ENCODE peak calls at places on chromosome 18, in eight cellular contexts. A is progenitor cell of endocrine pancreas, Y is heart right ventricle, N is H9, W is endothelial cell, D is GM10248, L is AG04449, E is sigmoid colon. F is an unnamed sample.
A peak's percentile ranks its signal among the peaks of the same experiment; 100 is the strongest.

GRCh38 chr18:48720655-48721025 is 181.8 kb downstream of the CTIF start:
- DNase-seq in A (no peak), Y (no peak), N (no peak), W (no peak), D (no peak), L (no peak), E (no peak), F (no peak)

GRCh38 chr18:80157708-80158343 is 48.8 kb downstream of the ADNP2 start:
- DNase-seq in A (peak; percentile 69), Y (peak; percentile 73), N (peak; percentile 58), W (peak; percentile 79), D (peak; percentile 68), L (peak; percentile 10), E (peak; percentile 84), F (no peak)

GRCh38 chr18:24613887-24614286 is 153.4 kb downstream of the HRH4 start:
- DNase-seq in A (no peak), Y (no peak), N (no peak), W (no peak), D (no peak), L (no peak), E (no peak), F (no peak)

GRCh38 chr18:36527025-36527424 is 229.5 kb downstream of the FHOD3 start:
- DNase-seq in A (no peak), Y (no peak), N (no peak), W (no peak), D (no peak), L (no peak), E (no peak), F (no peak)

GRCh38 chr18:75208055-75208835 is 694 bp downstream of the PTGR3 start:
- DNase-seq in A (no peak), Y (peak; percentile 58), N (peak; percentile 50), W (peak; percentile 60), D (peak; percentile 45), L (no peak), E (peak; percentile 82), F (no peak)

GRCh38 chr18:78562446-78563020 is 417.1 kb upstream of the SALL3 start:
- DNase-seq in A (no peak), Y (no peak), N (no peak), W (no peak), D (no peak), L (no peak), E (no peak), F (no peak)

GRCh38 chr18:44149706-44150105 is 531.0 kb upstream of the SETBP1 start:
- DNase-seq in A (no peak), Y (no peak), N (no peak), W (no peak), D (no peak), L (peak; percentile 4), E (no peak), F (peak; percentile 89)

GRCh38 chr18:8793445-8794132 is 88.2 kb downstream of the MTCL1 start:
- DNase-seq in A (no peak), Y (no peak), N (no peak), W (no peak), D (no peak), L (no peak), E (no peak), F (no peak)

GRCh38 chr18:9927392-9928063 is 13.7 kb downstream of the VAPA start:
- DNase-seq in A (no peak), Y (no peak), N (no peak), W (no peak), D (no peak), L (no peak), E (no peak), F (no peak)

GRCh38 chr18:61924550-61924949 is 31.7 kb upstream of the RNF152 start:
- DNase-seq in A (no peak), Y (no peak), N (no peak), W (no peak), D (no peak), L (no peak), E (no peak), F (no peak)

GRCh38 chr18:61921621-61922235 is 28.9 kb upstream of the RNF152 start:
- DNase-seq in A (no peak), Y (no peak), N (no peak), W (no peak), D (no peak), L (no peak), E (no peak), F (no peak)

GRCh38 chr18:61917870-61918269 is 25.1 kb upstream of the RNF152 start:
- DNase-seq in A (no peak), Y (no peak), N (no peak), W (no peak), D (no peak), L (no peak), E (no peak), F (no peak)

GRCh38 chr18:61926532-61926931 is 33.7 kb upstream of the RNF152 start:
- DNase-seq in A (no peak), Y (no peak), N (no peak), W (no peak), D (no peak), L (no peak), E (no peak), F (no peak)

GRCh38 chr18:61922435-61922834 is 29.6 kb upstream of the RNF152 start:
- DNase-seq in A (no peak), Y (no peak), N (no peak), W (no peak), D (no peak), L (no peak), E (no peak), F (no peak)
- TF ChIP-seq CTCF in A (no peak), Y (no peak), N (no peak), W (no peak), D (no peak), L (no peak), E (no peak), F (no peak)

DNA sequence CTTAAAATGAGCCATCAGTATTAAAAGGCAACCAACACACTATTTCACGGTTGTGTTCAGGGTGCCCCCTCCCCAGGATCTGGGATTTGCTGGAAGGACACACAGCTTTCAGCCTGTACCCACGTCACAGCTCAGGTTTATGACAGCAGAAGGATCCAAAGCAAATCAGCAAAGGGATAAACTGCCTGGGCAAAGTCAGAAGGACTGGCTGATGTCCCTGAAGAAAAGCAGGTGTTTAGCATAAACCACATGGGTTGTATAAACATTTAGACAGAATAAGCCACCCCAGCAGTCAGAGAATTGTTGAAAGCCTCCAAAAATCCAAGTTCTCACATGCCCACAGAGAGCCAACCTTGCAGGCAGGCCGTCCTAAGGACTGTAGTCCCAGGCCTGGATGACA is 63.9 kb downstream of the CD226 start:
- DNase-seq in A (no peak), Y (no peak), N (no peak), W (no peak), D (no peak), L (no peak), E (no peak), F (no peak)
- TF ChIP-seq CTCF in A (no peak), Y (no peak), N (no peak), W (no peak), D (no peak), L (no peak), E (no peak), F (no peak)

GRCh38 chr18:59899298-59900221 is at the start of gene PMAIP1:
- DNase-seq in A (peak; percentile 80), Y (peak; percentile 76), N (peak; percentile 96), W (peak; percentile 87), D (peak; percentile 93), L (peak; percentile 69), E (peak; percentile 92), F (no peak)
- TF ChIP-seq CTCF in A (no peak), Y (no peak), N (no peak), W (no peak), D (no peak), L (no peak), E (no peak), F (no peak)

DNA sequence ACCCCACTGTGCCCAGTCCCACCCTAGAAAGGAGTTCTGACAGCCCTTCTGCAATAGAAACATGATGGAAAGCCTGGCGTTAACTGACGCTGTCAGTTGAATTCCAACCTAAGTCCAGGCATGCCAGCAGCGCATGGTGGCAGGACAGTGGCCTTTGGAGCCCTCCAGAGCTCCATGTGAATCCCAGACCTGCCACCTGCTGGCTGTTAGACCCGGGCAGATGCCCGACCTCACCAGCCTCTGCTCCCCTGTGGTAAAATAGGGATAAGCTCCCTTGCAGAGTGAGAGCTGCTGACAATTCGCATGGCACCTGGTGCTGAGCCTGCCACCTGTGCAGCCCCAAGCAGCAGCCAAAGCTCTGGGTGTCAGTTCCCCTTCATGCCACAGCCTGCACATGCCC is 138.6 kb downstream of the LOXHD1 start:
- DNase-seq in A (no peak), Y (peak; percentile 34), N (peak; percentile 65), W (no peak), D (no peak), L (no peak), E (no peak), F (no peak)
- TF ChIP-seq CTCF in A (peak; percentile 20), Y (peak; percentile 63), N (peak; percentile 56), W (no peak), D (no peak), L (peak; percentile 4), E (no peak), F (peak; percentile 43)

DNA sequence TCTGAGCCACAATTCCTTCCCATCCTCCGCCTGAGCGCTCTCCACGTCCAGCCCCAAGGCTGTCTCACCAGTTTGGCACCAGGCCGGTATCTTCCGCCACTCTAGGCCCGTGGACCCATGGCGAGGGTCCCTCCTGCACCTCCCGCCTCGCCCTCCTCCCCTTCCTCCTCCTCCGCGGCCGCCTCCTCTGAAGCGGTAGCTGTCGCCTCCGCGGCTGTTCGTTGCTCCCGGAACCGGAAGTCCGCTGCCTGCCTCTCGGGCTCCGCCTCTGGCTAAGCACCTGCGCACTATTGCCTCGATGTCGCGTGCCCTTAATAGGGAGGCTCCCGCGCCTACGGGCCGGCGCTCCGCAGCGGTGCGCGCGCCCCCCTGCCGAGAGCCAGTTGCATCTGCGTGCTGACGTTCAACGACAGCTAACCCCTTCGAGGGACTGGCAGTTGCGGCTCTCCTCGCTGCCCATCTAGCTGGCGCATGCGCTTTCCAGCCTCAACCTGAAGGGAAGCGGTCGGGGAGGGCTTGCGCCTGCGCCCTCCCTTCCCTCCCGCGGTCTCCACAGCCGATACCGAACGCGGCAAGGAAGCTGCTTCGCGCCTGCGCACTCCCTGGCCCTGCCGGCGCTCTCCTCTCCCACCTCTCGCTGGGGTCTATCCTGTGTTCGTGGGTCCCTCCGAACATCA is at the start of gene MBD1:
- DNase-seq in A (peak; percentile 91), Y (peak; percentile 97), N (peak; percentile 96), W (peak; percentile 96), D (peak; percentile 98), L (peak; percentile 90), E (peak; percentile 99), F (peak; percentile 75)
- TF ChIP-seq CTCF in A (peak; percentile 37), Y (peak; percentile 35), N (peak; percentile 29), W (peak; percentile 27), D (no peak), L (peak; percentile 35), E (no peak), F (no peak)

DNA sequence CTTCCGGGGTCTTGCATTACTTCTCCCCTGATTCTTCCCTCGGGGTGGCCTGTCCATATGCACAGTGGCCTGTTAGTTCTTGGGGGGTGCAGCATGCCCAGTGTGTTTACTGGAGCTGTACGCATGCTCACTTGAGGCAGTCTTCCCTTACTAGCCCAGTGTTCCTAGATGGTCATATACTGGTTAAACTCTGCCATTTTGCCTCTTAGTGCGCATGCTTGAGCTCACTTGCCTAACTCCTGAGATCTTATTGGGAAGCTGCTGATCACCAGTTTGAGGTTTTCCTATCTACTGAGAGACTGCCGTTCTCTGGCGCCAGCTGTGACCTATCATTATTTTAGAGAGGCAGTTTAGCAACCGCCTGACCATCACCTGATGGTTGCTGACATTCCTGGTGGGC is 571.2 kb downstream of the ADCYAP1 start:
- DNase-seq in A (no peak), Y (no peak), N (no peak), W (no peak), D (no peak), L (no peak), E (no peak), F (no peak)
- TF ChIP-seq CTCF in A (no peak), Y (no peak), N (no peak), W (no peak), D (no peak), L (no peak), E (no peak), F (no peak)

GRCh38 chr18:77061946-77062517 is 70.6 kb downstream of the MBP start:
- DNase-seq in A (no peak), Y (no peak), N (peak; percentile 52), W (no peak), D (no peak), L (no peak), E (no peak), F (no peak)
- TF ChIP-seq CTCF in A (no peak), Y (peak; percentile 22), N (peak; percentile 61), W (no peak), D (peak; percentile 22), L (no peak), E (no peak), F (no peak)

F was measured in epithelial cell of proximal tubule.